ENCODE peak calls at places on chromosome 2, in five cellular contexts. D is foreskin fibroblast, T is endothelial cell, N is ascending aorta, S is fibroblast of mammary gland. M is an unnamed sample.

GRCh38 chr2:210795506-210795905 is 239.1 kb downstream of the CPS1 start:
- DNase-seq in D (no peak), T (no peak), N (no peak), S (no peak), M (no peak)

GRCh38 chr2:120456867-120457266 is 110.9 kb downstream of the INHBB start:
- DNase-seq in D (no peak), T (no peak), N (no peak), S (no peak), M (no peak)

GRCh38 chr2:101306410-101306809 is 2.1 kb downstream of the RNF149 start:
- DNase-seq in D (peak; percentile 18), T (no peak), N (no peak), S (no peak), M (no peak)

GRCh38 chr2:8298783-8299182 is 383.1 kb upstream of the ID2 start:
- DNase-seq in D (peak; percentile 9), T (no peak), N (peak; percentile 61), S (no peak), M (no peak)

GRCh38 chr2:235543126-235543750 is 49.4 kb downstream of the AGAP1 start:
- DNase-seq in D (no peak), T (no peak), N (no peak), S (peak; percentile 39), M (peak; percentile 55)

GRCh38 chr2:17610521-17610920 is 70.0 kb downstream of the VSNL1 start:
- DNase-seq in D (peak; percentile 38), T (no peak), N (no peak), S (peak; percentile 44), M (no peak)

GRCh38 chr2:143530753-143531152 is 401.5 kb downstream of the ARHGAP15 start:
- DNase-seq in D (peak; percentile 55), T (no peak), N (no peak), S (no peak), M (no peak)

GRCh38 chr2:160440888-160441287 is 52.7 kb downstream of the RBMS1 start:
- DNase-seq in D (peak; percentile 18), T (no peak), N (no peak), S (peak; percentile 36), M (no peak)

GRCh38 chr2:55048514-55048924 is 1.7 kb downstream of the RTN4 start:
- DNase-seq in D (peak; percentile 62), T (no peak), N (no peak), S (peak; percentile 48), M (no peak)

GRCh38 chr2:169715379-169716228 is 18.0 kb upstream of the KLHL23 start:
- DNase-seq in D (peak; percentile 57), T (no peak), N (no peak), S (peak; percentile 18), M (no peak)

GRCh38 chr2:30382995-30383394 is 64.1 kb upstream of the LCLAT1 start:
- DNase-seq in D (no peak), T (no peak), N (no peak), S (no peak), M (no peak)

GRCh38 chr2:39991298-39991697 is 212.2 kb upstream of the THUMPD2 start:
- DNase-seq in D (peak; percentile 75), T (no peak), N (no peak), S (peak; percentile 50), M (no peak)

GRCh38 chr2:148819019-148819418 is 56.0 kb upstream of the KIF5C start:
- DNase-seq in D (no peak), T (no peak), N (no peak), S (peak; percentile 22), M (no peak)

GRCh38 chr2:40466332-40466731 is 14.4 kb upstream of the SLC8A1 start:
- DNase-seq in D (no peak), T (no peak), N (no peak), S (no peak), M (no peak)

GRCh38 chr2:219571311-219572236 is at the start of gene OBSL1:
- DNase-seq in D (peak; percentile 77), T (peak; percentile 73), N (no peak), S (peak; percentile 51), M (peak; percentile 94)

GRCh38 chr2:234251326-234252271 is 201.1 kb downstream of the SPP2 start:
- DNase-seq in D (peak; percentile 98), T (no peak), N (no peak), S (peak; percentile 99), M (no peak)

GRCh38 chr2:69770747-69771146 is 28.8 kb downstream of the ANXA4 start:
- DNase-seq in D (no peak), T (no peak), N (no peak), S (no peak), M (no peak)

GRCh38 chr2:953975-954686 is 3.5 kb downstream of the SNTG2 start:
- DNase-seq in D (peak; percentile 69), T (no peak), N (no peak), S (peak; percentile 23), M (no peak)

GRCh38 chr2:237563816-237564215 is 2.6 kb upstream of the PRLH start:
- DNase-seq in D (peak; percentile 64), T (peak; percentile 69), N (no peak), S (no peak), M (peak; percentile 85)

GRCh38 chr2:240994161-240994896 is 4.1 kb upstream of the SNED1 start:
- DNase-seq in D (no peak), T (no peak), N (no peak), S (no peak), M (no peak)

GRCh38 chr2:1744446-1745170 is at the start of gene PXDN:
- DNase-seq in D (peak; percentile 91), T (no peak), N (no peak), S (peak; percentile 66), M (no peak)

GRCh38 chr2:3334392-3334791 is 43.2 kb downstream of the EIPR1 start:
- DNase-seq in D (no peak), T (no peak), N (no peak), S (peak; percentile 18), M (no peak)

GRCh38 chr2:219225350-219225749 is 4.1 kb downstream of the ATG9A start:
- DNase-seq in D (no peak), T (no peak), N (no peak), S (no peak), M (no peak)

GRCh38 chr2:20556756-20557155 is 94.1 kb downstream of the HS1BP3 start:
- DNase-seq in D (peak; percentile 20), T (no peak), N (no peak), S (no peak), M (no peak)

GRCh38 chr2:25587361-25587760 is 86.0 kb downstream of the DTNB start:
- DNase-seq in D (peak; percentile 85), T (no peak), N (no peak), S (peak; percentile 37), M (no peak)

GRCh38 chr2:174675615-174676014 is 78.0 kb upstream of the WIPF1 start:
- DNase-seq in D (no peak), T (no peak), N (no peak), S (no peak), M (no peak)

GRCh38 chr2:1993711-1994682 is 249.7 kb upstream of the PXDN start:
- DNase-seq in D (peak; percentile 1), T (no peak), N (no peak), S (peak; percentile 64), M (no peak)

GRCh38 chr2:199704358-199705238 is 146.4 kb downstream of the FTCDNL1 start:
- DNase-seq in D (peak; percentile 13), T (peak; percentile 26), N (no peak), S (peak; percentile 44), M (no peak)

GRCh38 chr2:118774458-118775133 is 72.9 kb downstream of the EN1 start:
- DNase-seq in D (peak; percentile 82), T (peak; percentile 79), N (no peak), S (peak; percentile 47), M (no peak)

GRCh38 chr2:119464977-119465376 is 33.3 kb downstream of the TMEM37 start:
- DNase-seq in D (no peak), T (no peak), N (no peak), S (no peak), M (no peak)

GRCh38 chr2:129499747-129500146 is 479.7 kb upstream of the RAB6C start:
- DNase-seq in D (no peak), T (no peak), N (no peak), S (no peak), M (no peak)

GRCh38 chr2:54470241-54470938 is 14.3 kb downstream of the SPTBN1 start:
- DNase-seq in D (peak; percentile 66), T (no peak), N (no peak), S (peak; percentile 35), M (no peak)

GRCh38 chr2:230847883-230848388 is 16.8 kb upstream of the ITM2C start:
- DNase-seq in D (peak; percentile 94), T (peak; percentile 95), N (peak; percentile 52), S (peak; percentile 77), M (no peak)

GRCh38 chr2:104768694-104769093 is 85.2 kb upstream of the POU3F3 start:
- DNase-seq in D (peak; percentile 41), T (no peak), N (no peak), S (no peak), M (no peak)

GRCh38 chr2:85561280-85562212 is at the start of gene GGCX:
- DNase-seq in D (peak; percentile 98), T (peak; percentile 95), N (peak; percentile 82), S (peak; percentile 90), M (peak; percentile 97)
- TF ChIP-seq CTCF in D (no peak), T (no peak), N (no peak), S (no peak), M (peak; percentile 68)

DNA sequence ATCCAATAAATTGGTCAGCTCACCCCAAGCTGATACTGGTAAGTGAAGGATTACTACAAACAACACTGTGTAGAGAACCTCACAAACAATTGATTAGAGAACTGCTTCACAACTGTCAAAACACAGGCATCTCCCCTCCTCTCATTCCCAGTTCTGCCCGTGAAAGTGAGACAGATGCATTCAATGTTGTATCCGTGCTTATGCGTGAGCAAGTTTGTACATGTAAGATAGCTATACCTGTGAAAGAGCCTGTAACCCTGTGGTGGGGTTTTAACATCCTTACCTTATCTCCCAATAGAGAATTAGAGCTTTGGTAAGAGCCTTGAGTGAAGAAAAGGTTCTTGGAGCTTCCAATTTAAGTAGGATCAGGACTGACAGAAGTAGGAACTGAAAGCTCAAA is 9.1 kb downstream of the MARCHF4 start:
- DNase-seq in D (no peak), T (no peak), N (no peak), S (no peak), M (no peak)
- TF ChIP-seq CTCF in D (no peak), T (no peak), N (no peak), S (no peak), M (no peak)

DNA sequence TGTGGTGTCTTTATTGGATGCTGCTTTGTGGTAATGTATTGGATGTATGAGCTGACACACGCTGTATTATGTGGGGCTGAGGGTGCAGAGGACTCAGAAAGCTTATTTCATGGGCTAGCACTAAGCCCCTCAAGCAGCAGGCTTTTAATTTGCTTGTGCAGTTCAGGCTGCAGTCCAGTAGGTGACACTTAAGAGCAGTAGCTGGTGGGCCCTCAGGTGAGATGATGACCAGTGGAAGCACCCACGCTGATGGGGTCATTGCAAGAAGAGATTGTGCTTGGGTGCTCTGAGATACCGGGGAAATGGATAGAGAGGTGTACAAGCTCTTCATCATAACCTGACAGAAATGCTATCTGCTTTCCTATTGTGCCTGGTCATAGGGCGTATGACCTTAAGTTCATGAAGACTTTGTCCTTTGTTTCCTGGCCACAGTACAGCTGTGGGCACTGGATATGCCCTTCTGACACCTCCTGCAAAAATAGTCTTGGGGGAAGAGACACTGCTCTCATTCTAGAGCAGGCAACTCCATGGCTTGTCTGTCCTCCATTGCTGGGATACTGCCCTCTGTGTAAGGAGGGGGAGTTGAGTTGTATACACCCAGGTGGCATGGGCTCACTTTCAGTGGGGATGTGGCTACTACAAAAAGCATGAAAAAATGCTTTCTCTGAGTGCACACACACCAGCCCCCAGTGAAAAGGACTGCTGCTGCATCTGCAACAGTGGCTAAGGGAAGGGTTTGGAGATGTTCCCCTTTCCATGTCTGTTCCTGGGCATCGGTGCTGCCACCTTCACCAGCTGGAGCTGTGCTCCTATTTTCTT is 205.7 kb upstream of the ZSWIM2 start:
- DNase-seq in D (no peak), T (peak; percentile 6), N (no peak), S (peak; percentile 1), M (no peak)
- TF ChIP-seq CTCF in D (no peak), T (peak; percentile 19), N (no peak), S (peak; percentile 12), M (peak; percentile 18)

GRCh38 chr2:62339413-62339812 is 143.5 kb downstream of the B3GNT2 start:
- DNase-seq in D (no peak), T (no peak), N (no peak), S (no peak), M (no peak)
- TF ChIP-seq CTCF in D (peak; percentile 3), T (no peak), N (no peak), S (no peak), M (peak; percentile 32)